ENCODE peak calls at places on chromosome 18, in eight cellular contexts. T is AG09309, S is transverse colon, K is mucosa of descending colon, P is right atrium auricular region, E is cardiac muscle cell, Y is OCI-LY7, O is heart right ventricle. H is an unnamed sample.

GRCh38 chr18:853471-853870 is 41.4 kb upstream of the YES1 start:
- DNase-seq in T (no peak), S (no peak), K (no peak), P (no peak), E (no peak), Y (no peak), O (no peak), H (no peak)

GRCh38 chr18:9643549-9643948 is 29.2 kb upstream of the PPP4R1 start:
- DNase-seq in T (peak), S (no peak), K (no peak), P (no peak), E (peak), Y (no peak), O (no peak), H (peak)

GRCh38 chr18:7830468-7830867 is 263.4 kb downstream of the PTPRM start:
- DNase-seq in T (no peak), S (no peak), K (no peak), P (no peak), E (no peak), Y (peak), O (no peak), H (no peak)

GRCh38 chr18:66742832-66743231 is 138.9 kb upstream of the CDH19 start:
- DNase-seq in T (no peak), S (no peak), K (no peak), P (no peak), E (no peak), Y (no peak), O (no peak), H (no peak)

GRCh38 chr18:79321625-79322024 is 74.1 kb upstream of the NFATC1 start:
- DNase-seq in T (no peak), S (no peak), K (no peak), P (no peak), E (no peak), Y (no peak), O (no peak), H (no peak)

GRCh38 chr18:23136326-23137092 is 1.2 kb downstream of the CABLES1 start:
- DNase-seq in T (no peak), S (no peak), K (peak), P (peak), E (peak), Y (no peak), O (peak), H (no peak)

GRCh38 chr18:13502585-13502984 is 223.8 kb downstream of the FAM210A start:
- DNase-seq in T (no peak), S (no peak), K (no peak), P (peak), E (no peak), Y (no peak), O (peak), H (no peak)

GRCh38 chr18:54947115-54947514 is 12.1 kb downstream of the CCDC68 start:
- DNase-seq in T (no peak), S (peak), K (no peak), P (no peak), E (peak), Y (no peak), O (no peak), H (no peak)

GRCh38 chr18:11047817-11048216 is 101.6 kb downstream of the PIEZO2 start:
- DNase-seq in T (no peak), S (no peak), K (no peak), P (no peak), E (no peak), Y (no peak), O (no peak), H (no peak)

GRCh38 chr18:77071711-77072292 is 60.8 kb downstream of the MBP start:
- DNase-seq in T (peak), S (no peak), K (peak), P (peak), E (peak), Y (no peak), O (no peak), H (peak)

GRCh38 chr18:55404811-55405654 is 183.0 kb downstream of the TCF4 start:
- DNase-seq in T (no peak), S (no peak), K (no peak), P (no peak), E (peak), Y (no peak), O (no peak), H (no peak)

GRCh38 chr18:64372850-64373249 is 224.0 kb upstream of the LINC00305 start:
- DNase-seq in T (no peak), S (no peak), K (no peak), P (no peak), E (no peak), Y (no peak), O (no peak), H (no peak)

GRCh38 chr18:27847412-27847811 is 329.5 kb downstream of the CDH2 start:
- DNase-seq in T (no peak), S (no peak), K (no peak), P (no peak), E (no peak), Y (no peak), O (no peak), H (no peak)

GRCh38 chr18:34729264-34729663 is 19.2 kb downstream of the DTNA start:
- DNase-seq in T (no peak), S (peak), K (no peak), P (no peak), E (peak), Y (peak), O (no peak), H (no peak)

GRCh38 chr18:77098554-77099174 is 33.9 kb downstream of the MBP start:
- DNase-seq in T (no peak), S (no peak), K (no peak), P (no peak), E (no peak), Y (peak), O (no peak), H (no peak)

GRCh38 chr18:22471546-22472131 is 53.9 kb upstream of the CTAGE1 start:
- DNase-seq in T (no peak), S (no peak), K (no peak), P (peak), E (peak), Y (no peak), O (peak), H (no peak)

GRCh38 chr18:58302811-58303210 is 258.8 kb downstream of the NEDD4L start:
- DNase-seq in T (no peak), S (no peak), K (no peak), P (no peak), E (no peak), Y (no peak), O (no peak), H (no peak)

GRCh38 chr18:57801379-57802165 is 1.5 kb downstream of the ATP8B1 start:
- DNase-seq in T (no peak), S (no peak), K (no peak), P (no peak), E (no peak), Y (no peak), O (peak), H (no peak)

GRCh38 chr18:79987566-79987965 is 797 bp downstream of the TXNL4A start:
- DNase-seq in T (no peak), S (no peak), K (no peak), P (no peak), E (no peak), Y (no peak), O (no peak), H (no peak)

GRCh38 chr18:74478876-74479275 is 17.3 kb upstream of the CNDP2 start:
- DNase-seq in T (no peak), S (no peak), K (no peak), P (peak), E (no peak), Y (no peak), O (no peak), H (no peak)

GRCh38 chr18:49972535-49972934 is 159.2 kb upstream of the ACAA2 start:
- DNase-seq in T (no peak), S (no peak), K (no peak), P (no peak), E (no peak), Y (no peak), O (no peak), H (no peak)

GRCh38 chr18:49976810-49977209 is 163.5 kb upstream of the ACAA2 start:
- DNase-seq in T (no peak), S (no peak), K (no peak), P (no peak), E (peak), Y (no peak), O (no peak), H (no peak)

GRCh38 chr18:49971462-49971861 is 158.1 kb upstream of the ACAA2 start:
- DNase-seq in T (no peak), S (no peak), K (no peak), P (no peak), E (no peak), Y (no peak), O (no peak), H (no peak)

GRCh38 chr18:49973592-49973991 is 160.3 kb upstream of the ACAA2 start:
- DNase-seq in T (no peak), S (no peak), K (no peak), P (no peak), E (no peak), Y (no peak), O (no peak), H (no peak)

DNA sequence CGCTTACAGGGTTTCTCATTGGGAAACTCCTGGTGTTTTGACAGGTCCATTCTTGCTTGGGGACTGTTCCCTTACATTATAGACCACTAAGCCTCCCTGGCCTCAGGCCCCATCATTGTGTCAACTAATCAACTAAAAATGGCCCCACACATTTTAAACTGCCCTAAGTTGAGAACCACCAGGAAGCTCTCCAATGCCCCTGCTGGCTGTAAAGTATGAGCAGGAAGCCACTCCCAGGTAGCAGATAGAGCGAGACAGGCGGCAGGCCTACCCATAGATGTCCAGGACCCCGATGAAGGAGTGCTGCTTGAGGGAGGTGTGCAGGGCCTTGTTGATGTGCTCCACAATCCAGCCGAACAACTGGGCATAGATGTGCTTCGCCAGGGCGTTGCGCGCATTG is 160.7 kb upstream of the ACAA2 start:
- DNase-seq in T (no peak), S (no peak), K (no peak), P (no peak), E (no peak), Y (no peak), O (no peak), H (no peak)
- TF ChIP-seq CTCF in T (no peak), S (no peak), K (no peak), P (no peak), E (no peak), Y (no peak), O (no peak), H (no peak)

GRCh38 chr18:3246636-3247242 is 862 bp upstream of the MYL12A start:
- DNase-seq in T (no peak), S (peak), K (no peak), P (no peak), E (peak), Y (no peak), O (peak), H (no peak)

GRCh38 chr18:3247243-3248061 is at the start of gene MYL12A:
- DNase-seq in T (peak), S (peak), K (peak), P (peak), E (peak), Y (peak), O (peak), H (peak)

GRCh38 chr18:3248062-3248669 is 565 bp downstream of the MYL12A start:
- DNase-seq in T (no peak), S (peak), K (no peak), P (no peak), E (peak), Y (peak), O (no peak), H (no peak)

GRCh38 chr18:3245853-3246635 is 1.6 kb upstream of the MYL12A start:
- DNase-seq in T (no peak), S (peak), K (peak), P (peak), E (peak), Y (peak), O (peak), H (no peak)

DNA sequence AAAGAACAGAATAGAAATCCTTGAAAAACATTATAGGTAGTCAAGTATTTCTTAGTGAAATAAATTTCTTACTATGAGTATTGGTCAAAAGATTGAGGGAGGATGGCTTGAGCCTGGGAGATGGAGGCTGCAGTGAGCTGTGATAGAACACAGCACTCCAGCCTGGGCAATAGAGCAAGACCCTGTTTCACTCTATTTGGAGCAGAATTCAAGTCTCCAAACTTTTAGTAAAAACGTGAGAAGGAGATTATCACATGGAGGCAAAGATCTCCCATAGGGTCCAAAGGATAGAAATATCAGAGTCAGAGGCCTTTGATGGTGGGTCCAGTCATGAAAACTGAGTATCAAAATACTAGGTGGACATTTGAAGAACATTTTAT is 2.4 kb upstream of the MYL12A start:
- DNase-seq in T (no peak), S (no peak), K (no peak), P (no peak), E (no peak), Y (no peak), O (no peak), H (no peak)
- H3K4me3 ChIP-seq in T (no peak), S (peak), K (no peak), P (peak), E (no peak), Y (peak), O (peak), H (peak)

GRCh38 chr18:41395695-41396094 is 559.3 kb upstream of the PIK3C3 start:
- DNase-seq in T (no peak), S (no peak), K (no peak), P (no peak), E (peak), Y (no peak), O (no peak), H (no peak)
- TF ChIP-seq CTCF in T (no peak), S (no peak), K (no peak), P (no peak), E (peak), Y (no peak), O (no peak), H (peak)

DNA sequence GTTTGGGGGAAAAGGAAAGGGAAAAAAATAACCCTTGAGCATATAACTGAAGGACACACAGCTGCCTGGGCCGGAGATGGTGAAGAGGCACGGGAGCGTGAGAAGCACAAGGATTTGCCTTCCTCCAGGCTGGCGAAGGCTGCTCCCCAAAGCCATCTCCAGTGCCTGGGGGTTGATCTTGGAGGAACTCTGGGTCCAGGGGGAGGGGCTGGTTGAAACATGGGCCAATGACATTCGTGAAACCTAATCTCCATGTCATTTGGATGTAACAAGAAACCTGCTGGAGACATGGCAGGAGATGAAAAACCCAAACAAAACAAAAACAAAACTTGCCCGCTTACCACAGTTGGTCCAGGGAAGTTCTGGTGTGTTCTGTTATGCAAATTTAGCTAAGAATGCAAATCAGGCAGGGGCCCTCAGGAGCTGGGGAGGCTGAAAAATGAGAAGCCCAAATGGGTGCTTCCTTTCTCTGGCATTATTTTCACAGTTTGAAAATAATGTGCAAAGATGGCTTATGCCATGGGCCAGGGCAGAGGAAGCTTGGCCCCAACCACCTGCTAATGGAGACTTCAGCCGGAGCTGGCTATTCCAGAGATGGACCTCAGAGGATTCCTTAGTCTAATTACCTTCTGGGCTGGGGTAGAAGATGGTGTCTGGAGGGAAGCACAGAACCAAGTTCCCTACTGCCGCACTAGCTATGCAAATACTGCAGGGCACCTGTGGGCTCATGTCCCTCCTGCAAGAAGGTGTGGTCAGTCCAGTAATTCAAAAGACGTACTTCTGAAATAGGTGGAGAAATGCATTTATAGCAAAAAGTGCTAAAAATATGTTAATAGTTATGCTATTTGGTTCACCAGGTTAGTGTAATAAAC is 180.9 kb downstream of the BCL2 start:
- DNase-seq in T (no peak), S (peak), K (no peak), P (no peak), E (no peak), Y (peak), O (no peak), H (no peak)
- H3K4me3 ChIP-seq in T (no peak), S (peak), K (no peak), P (peak), E (no peak), Y (peak), O (peak), H (no peak)

H was measured in BJ.